ENCODE peak calls at places on chromosomes 13 and 19, in eight cellular contexts. One of them, this sample, is unnamed.

GRCh38 chr19:6865849-6866248 is 21.5 kb upstream of the ADGRE1 start:
- DNase-seq in prostate gland: no peak
- DNase-seq in nephron progenitor cell: no peak
- DNase-seq in cardiac fibroblast: no peak
- DNase-seq in keratinocyte: no peak
- DNase-seq in K562: no peak
- DNase-seq in GM12865: peak; percentile 73
- DNase-seq in neural crest cell: no peak
- DNase-seq in this sample: no peak

GRCh38 chr19:8336072-8336569 is 6.9 kb downstream of the KANK3 start:
- DNase-seq in neural crest cell: no peak
- DNase-seq in keratinocyte: no peak
- DNase-seq in K562: no peak
- DNase-seq in GM12865: no peak
- DNase-seq in cardiac fibroblast: no peak
- DNase-seq in nephron progenitor cell: no peak
- DNase-seq in prostate gland: no peak
- DNase-seq in this sample: no peak

GRCh38 chr13:72314210-72314609 is 413.2 kb downstream of the MZT1 start:
- DNase-seq in cardiac fibroblast: no peak
- DNase-seq in prostate gland: no peak
- DNase-seq in K562: no peak
- DNase-seq in keratinocyte: no peak
- DNase-seq in nephron progenitor cell: no peak
- DNase-seq in GM12865: no peak
- DNase-seq in neural crest cell: no peak
- DNase-seq in this sample: no peak

GRCh38 chr19:34217952-34218817 is 36.2 kb upstream of the GARRE1 start:
- DNase-seq in prostate gland: peak; percentile 84
- DNase-seq in nephron progenitor cell: no peak
- DNase-seq in GM12865: peak; percentile 69
- DNase-seq in neural crest cell: no peak
- DNase-seq in cardiac fibroblast: peak; percentile 83
- DNase-seq in K562: peak; percentile 60
- DNase-seq in keratinocyte: no peak
- DNase-seq in this sample: no peak

GRCh38 chr13:78060966-78061365 is 142.3 kb upstream of the EDNRB start:
- DNase-seq in cardiac fibroblast: no peak
- DNase-seq in K562: no peak
- DNase-seq in GM12865: no peak
- DNase-seq in nephron progenitor cell: no peak
- DNase-seq in neural crest cell: no peak
- DNase-seq in keratinocyte: no peak
- DNase-seq in prostate gland: no peak
- DNase-seq in this sample: no peak

GRCh38 chr13:100986571-100986970 is 312.0 kb upstream of the TMTC4 start:
- DNase-seq in prostate gland: no peak
- DNase-seq in keratinocyte: no peak
- DNase-seq in GM12865: no peak
- DNase-seq in nephron progenitor cell: no peak
- DNase-seq in K562: no peak
- DNase-seq in neural crest cell: no peak
- DNase-seq in cardiac fibroblast: no peak
- DNase-seq in this sample: no peak

GRCh38 chr13:73865027-73865426 is 269.2 kb downstream of the KLF12 start:
- DNase-seq in GM12865: no peak
- DNase-seq in neural crest cell: no peak
- DNase-seq in prostate gland: no peak
- DNase-seq in cardiac fibroblast: peak; percentile 27
- DNase-seq in nephron progenitor cell: no peak
- DNase-seq in K562: no peak
- DNase-seq in keratinocyte: no peak
- DNase-seq in this sample: no peak

GRCh38 chr13:112443191-112444000 is 67.2 kb downstream of the SPACA7 start:
- DNase-seq in K562: peak; percentile 28
- DNase-seq in prostate gland: no peak
- DNase-seq in neural crest cell: peak; percentile 68
- DNase-seq in GM12865: no peak
- DNase-seq in nephron progenitor cell: peak; percentile 66
- DNase-seq in keratinocyte: no peak
- DNase-seq in cardiac fibroblast: peak; percentile 2
- DNase-seq in this sample: peak; percentile 22

GRCh38 chr13:113040597-113041292 is 64.8 kb upstream of the F7 start:
- DNase-seq in nephron progenitor cell: no peak
- DNase-seq in K562: no peak
- DNase-seq in neural crest cell: no peak
- DNase-seq in GM12865: no peak
- DNase-seq in keratinocyte: no peak
- DNase-seq in prostate gland: no peak
- DNase-seq in cardiac fibroblast: no peak
- DNase-seq in this sample: no peak

GRCh38 chr19:18939922-18940775 is 868 bp downstream of the HOMER3 start:
- DNase-seq in cardiac fibroblast: peak; percentile 46
- DNase-seq in nephron progenitor cell: peak; percentile 77
- DNase-seq in K562: no peak
- DNase-seq in prostate gland: peak; percentile 20
- DNase-seq in GM12865: no peak
- DNase-seq in keratinocyte: no peak
- DNase-seq in neural crest cell: peak; percentile 35
- DNase-seq in this sample: no peak

DNA sequence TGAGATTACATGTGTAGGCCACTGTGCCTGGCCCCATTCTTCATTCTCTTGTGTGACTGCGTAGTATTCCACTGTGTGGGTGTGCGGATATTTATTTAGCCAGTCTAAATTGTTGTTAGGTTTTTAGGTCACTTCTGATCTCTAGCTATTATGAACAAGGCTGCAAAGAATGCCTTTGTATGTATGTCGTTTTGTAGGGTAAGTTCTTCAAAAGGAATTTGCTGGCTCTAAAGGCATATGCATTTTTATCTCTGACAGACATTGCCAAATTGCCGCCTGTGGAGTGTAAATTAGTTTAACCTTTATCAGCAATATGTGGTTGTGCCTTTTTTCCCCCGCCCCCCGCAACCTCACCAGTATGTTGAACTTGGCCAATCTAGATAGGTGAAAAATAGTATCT is 30.3 kb upstream of the EHD2 start:
- DNase-seq in neural crest cell: no peak
- DNase-seq in GM12865: no peak
- DNase-seq in keratinocyte: no peak
- DNase-seq in prostate gland: no peak
- DNase-seq in nephron progenitor cell: no peak
- DNase-seq in K562: no peak
- DNase-seq in cardiac fibroblast: peak; percentile 72
- DNase-seq in this sample: no peak
- TF ChIP-seq CTCF in neural crest cell: no peak
- TF ChIP-seq CTCF in GM12865: no peak
- TF ChIP-seq CTCF in keratinocyte: no peak
- TF ChIP-seq CTCF in prostate gland: no peak
- TF ChIP-seq CTCF in nephron progenitor cell: no peak
- TF ChIP-seq CTCF in K562: no peak
- TF ChIP-seq CTCF in cardiac fibroblast: no peak
- TF ChIP-seq CTCF in this sample: no peak

DNA sequence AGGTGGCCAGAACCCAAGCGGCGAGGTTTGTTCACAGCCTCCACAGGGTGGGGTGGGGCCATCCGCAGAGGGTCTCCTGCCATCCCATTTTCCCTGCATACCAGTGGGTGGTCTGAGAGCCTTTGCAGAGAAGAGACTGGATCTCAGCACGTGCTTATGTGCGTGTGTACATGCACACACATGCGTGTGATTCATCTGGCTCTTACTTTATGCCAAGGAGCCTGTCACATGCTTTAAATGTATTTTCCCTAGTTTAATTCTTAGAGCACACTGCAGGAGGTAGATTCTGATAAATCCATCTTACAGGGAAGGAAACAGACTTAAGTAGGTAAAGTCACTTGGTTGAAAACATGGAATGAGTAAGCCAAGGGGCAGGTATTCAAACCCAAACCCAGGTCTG is 47.1 kb downstream of the CAPN12 start:
- DNase-seq in GM12865: no peak
- DNase-seq in keratinocyte: no peak
- DNase-seq in K562: no peak
- DNase-seq in nephron progenitor cell: no peak
- DNase-seq in neural crest cell: no peak
- DNase-seq in cardiac fibroblast: no peak
- DNase-seq in prostate gland: no peak
- DNase-seq in this sample: no peak
- TF ChIP-seq CTCF in GM12865: no peak
- TF ChIP-seq CTCF in keratinocyte: no peak
- TF ChIP-seq CTCF in K562: no peak
- TF ChIP-seq CTCF in nephron progenitor cell: no peak
- TF ChIP-seq CTCF in neural crest cell: no peak
- TF ChIP-seq CTCF in cardiac fibroblast: no peak
- TF ChIP-seq CTCF in prostate gland: no peak
- TF ChIP-seq CTCF in this sample: no peak

GRCh38 chr13:29937379-29937778 is 87.0 kb upstream of the UBL3 start:
- DNase-seq in neural crest cell: no peak
- DNase-seq in K562: no peak
- DNase-seq in GM12865: no peak
- DNase-seq in keratinocyte: no peak
- DNase-seq in cardiac fibroblast: no peak
- DNase-seq in prostate gland: no peak
- DNase-seq in nephron progenitor cell: no peak
- DNase-seq in this sample: no peak

GRCh38 chr13:29937836-29938235 is 87.4 kb upstream of the UBL3 start:
- DNase-seq in GM12865: peak; percentile 20
- DNase-seq in cardiac fibroblast: no peak
- DNase-seq in K562: no peak
- DNase-seq in prostate gland: no peak
- DNase-seq in nephron progenitor cell: no peak
- DNase-seq in keratinocyte: no peak
- DNase-seq in neural crest cell: no peak
- DNase-seq in this sample: no peak

GRCh38 chr13:29943301-29944085 is 93.1 kb upstream of the UBL3 start:
- DNase-seq in keratinocyte: no peak
- DNase-seq in nephron progenitor cell: no peak
- DNase-seq in K562: no peak
- DNase-seq in prostate gland: no peak
- DNase-seq in neural crest cell: no peak
- DNase-seq in cardiac fibroblast: no peak
- DNase-seq in GM12865: no peak
- DNase-seq in this sample: no peak

GRCh38 chr13:29939158-29939557 is 88.7 kb upstream of the UBL3 start:
- DNase-seq in neural crest cell: no peak
- DNase-seq in cardiac fibroblast: no peak
- DNase-seq in nephron progenitor cell: no peak
- DNase-seq in K562: no peak
- DNase-seq in prostate gland: no peak
- DNase-seq in GM12865: no peak
- DNase-seq in keratinocyte: no peak
- DNase-seq in this sample: no peak

DNA sequence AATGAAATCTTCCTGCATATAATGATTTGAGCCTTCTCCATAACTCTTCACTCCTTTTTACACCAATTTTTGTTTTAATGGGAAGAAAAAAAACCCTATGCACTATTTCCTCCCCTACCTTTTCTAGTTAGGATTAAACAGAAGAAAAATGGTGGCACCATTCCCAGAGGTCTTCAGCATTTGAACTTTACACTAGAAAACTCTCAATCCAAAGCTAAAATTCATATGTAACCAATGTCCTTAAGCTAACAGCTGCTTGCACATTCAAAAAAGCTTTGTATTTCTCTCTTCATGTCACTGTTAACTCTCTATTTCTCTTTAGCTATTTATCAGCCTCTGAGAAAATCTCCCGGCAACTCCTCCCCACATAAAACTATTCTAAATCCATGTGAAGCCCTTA is 90.3 kb upstream of the UBL3 start:
- DNase-seq in K562: no peak
- DNase-seq in nephron progenitor cell: no peak
- DNase-seq in prostate gland: no peak
- DNase-seq in neural crest cell: no peak
- DNase-seq in GM12865: no peak
- DNase-seq in cardiac fibroblast: no peak
- DNase-seq in keratinocyte: no peak
- DNase-seq in this sample: no peak
- TF ChIP-seq CTCF in K562: no peak
- TF ChIP-seq CTCF in nephron progenitor cell: no peak
- TF ChIP-seq CTCF in prostate gland: no peak
- TF ChIP-seq CTCF in neural crest cell: no peak
- TF ChIP-seq CTCF in GM12865: no peak
- TF ChIP-seq CTCF in cardiac fibroblast: no peak
- TF ChIP-seq CTCF in keratinocyte: no peak
- TF ChIP-seq CTCF in this sample: no peak

DNA sequence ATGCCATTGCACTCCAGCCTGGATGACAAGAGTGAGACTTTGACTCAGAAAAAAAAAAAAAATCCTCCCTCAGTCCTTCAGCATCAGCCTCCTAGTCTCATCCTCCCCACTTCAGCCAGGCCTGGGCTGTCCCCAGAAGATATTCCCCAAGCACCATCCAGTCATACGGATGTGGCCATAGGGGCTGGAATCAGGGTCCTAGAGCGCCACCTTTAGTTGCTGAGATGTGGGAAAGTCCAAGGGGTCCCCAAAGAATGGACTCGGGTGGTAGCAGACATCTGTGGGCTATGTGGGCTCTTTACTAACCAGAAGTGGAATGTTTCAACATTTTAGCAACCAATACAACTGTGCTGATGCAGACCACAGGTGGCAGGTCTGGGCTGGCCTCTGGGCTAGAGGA is 3.1 kb upstream of the TYROBP start:
- DNase-seq in keratinocyte: no peak
- DNase-seq in neural crest cell: no peak
- DNase-seq in cardiac fibroblast: no peak
- DNase-seq in prostate gland: no peak
- DNase-seq in K562: no peak
- DNase-seq in nephron progenitor cell: no peak
- DNase-seq in GM12865: no peak
- DNase-seq in this sample: no peak
- TF ChIP-seq CTCF in keratinocyte: no peak
- TF ChIP-seq CTCF in neural crest cell: no peak
- TF ChIP-seq CTCF in cardiac fibroblast: no peak
- TF ChIP-seq CTCF in prostate gland: no peak
- TF ChIP-seq CTCF in K562: peak; percentile 42
- TF ChIP-seq CTCF in nephron progenitor cell: no peak
- TF ChIP-seq CTCF in GM12865: no peak
- TF ChIP-seq CTCF in this sample: no peak